ENCODE peak calls at places on chromosome 20, in eight cellular contexts. B is osteocyte; E is hypothalamus; Y is effector CD8-positive, alpha-beta T cell; Z is T-helper 2 cell; H is GM04504; G is RWPE1; C is activated T-cell treated with anti-CD3 and anti-CD28 coated beads for 48 hours. V is an unnamed sample.

GRCh38 chr20:64113796-64114355 is 6.5 kb upstream of the NPBWR2 start:
- DNase-seq in B (peak; percentile 75), E (no peak), Y (no peak), Z (no peak), H (no peak), G (no peak), C (no peak), V (no peak)

GRCh38 chr20:11995750-11996567 is 78.3 kb downstream of the BTBD3 start:
- DNase-seq in B (no peak), E (no peak), Y (no peak), Z (no peak), H (no peak), G (no peak), C (no peak), V (no peak)

GRCh38 chr20:46562373-46563169 is 12.1 kb upstream of the OCSTAMP start:
- DNase-seq in B (no peak), E (peak; percentile 44), Y (peak; percentile 12), Z (peak; percentile 49), H (peak; percentile 27), G (peak; percentile 93), C (peak; percentile 47), V (peak; percentile 67)

GRCh38 chr20:50713677-50714101 is 17.7 kb upstream of the PARD6B start:
- DNase-seq in B (no peak), E (no peak), Y (no peak), Z (no peak), H (no peak), G (no peak), C (no peak), V (no peak)

GRCh38 chr20:62768815-62769287 is 27.4 kb upstream of the MRGBP start:
- DNase-seq in B (no peak), E (no peak), Y (no peak), Z (no peak), H (no peak), G (peak; percentile 73), C (no peak), V (peak; percentile 47)

GRCh38 chr20:63290677-63291472 is 2.1 kb upstream of the COL20A1 start:
- DNase-seq in B (no peak), E (no peak), Y (peak; percentile 45), Z (peak; percentile 59), H (no peak), G (peak; percentile 80), C (peak; percentile 71), V (peak; percentile 77)

GRCh38 chr20:36202891-36203338 is 33.4 kb upstream of the AAR2 start:
- DNase-seq in B (peak; percentile 91), E (peak; percentile 27), Y (peak; percentile 69), Z (peak; percentile 69), H (peak; percentile 9), G (peak; percentile 92), C (peak; percentile 72), V (peak; percentile 90)

GRCh38 chr20:61218886-61219480 is 33.1 kb upstream of the CDH4 start:
- DNase-seq in B (no peak), E (no peak), Y (no peak), Z (no peak), H (peak; percentile 39), G (no peak), C (no peak), V (no peak)

GRCh38 chr20:1920252-1920651 is 25.0 kb downstream of the SIRPA start:
- DNase-seq in B (no peak), E (no peak), Y (no peak), Z (no peak), H (no peak), G (no peak), C (no peak), V (no peak)

GRCh38 chr20:61789329-61789728 is 276.4 kb downstream of the TAF4 start:
- DNase-seq in B (no peak), E (no peak), Y (no peak), Z (no peak), H (no peak), G (peak; percentile 95), C (no peak), V (no peak)

GRCh38 chr20:57439432-57439831 is 48.2 kb downstream of the RBM38 start:
- DNase-seq in B (no peak), E (no peak), Y (no peak), Z (no peak), H (no peak), G (no peak), C (no peak), V (peak; percentile 60)

GRCh38 chr20:11098888-11099287 is 425.1 kb upstream of the JAG1 start:
- DNase-seq in B (no peak), E (no peak), Y (no peak), Z (no peak), H (no peak), G (no peak), C (no peak), V (no peak)

GRCh38 chr20:12207875-12208274 is 290.2 kb downstream of the BTBD3 start:
- DNase-seq in B (no peak), E (no peak), Y (no peak), Z (no peak), H (no peak), G (peak; percentile 4), C (no peak), V (no peak)

GRCh38 chr20:23048283-23049200 is 930 bp downstream of the THBD start:
- DNase-seq in B (no peak), E (no peak), Y (no peak), Z (no peak), H (no peak), G (peak; percentile 68), C (peak; percentile 42), V (no peak)

GRCh38 chr20:63972312-63973159 is 2.8 kb upstream of the ZNF512B start:
- DNase-seq in B (no peak), E (no peak), Y (no peak), Z (no peak), H (no peak), G (no peak), C (no peak), V (peak; percentile 54)

GRCh38 chr20:3911956-3912355 is 22.8 kb downstream of the PANK2 start:
- DNase-seq in B (no peak), E (no peak), Y (no peak), Z (no peak), H (no peak), G (peak; percentile 46), C (no peak), V (no peak)

GRCh38 chr20:18986895-18987580 is 173.5 kb downstream of the SCP2D1 start:
- DNase-seq in B (peak; percentile 64), E (no peak), Y (no peak), Z (no peak), H (no peak), G (no peak), C (no peak), V (no peak)

GRCh38 chr20:7094438-7094997 is 327.0 kb downstream of the BMP2 start:
- DNase-seq in B (no peak), E (no peak), Y (no peak), Z (no peak), H (no peak), G (peak; percentile 62), C (peak; percentile 3), V (no peak)

GRCh38 chr20:57899554-57899953 is 189.7 kb upstream of the PMEPA1 start:
- DNase-seq in B (no peak), E (no peak), Y (no peak), Z (no peak), H (no peak), G (no peak), C (no peak), V (no peak)

V was measured in H54.